ENCODE peak calls at places on chromosomes 3 and 15, in six cellular contexts. Q is heart right ventricle, X is GM23248, D is esophagus squamous epithelium, A is body of pancreas, R is suprapubic skin. W is an unnamed sample. For H3K4me1, the result is how much of the 10 kb centered on the place peaks cover.

GRCh38 chr3:194035406-194036138 is 100.4 kb upstream of the HES1 start:
- DNase-seq in A (no peak), Q (no peak), D (no peak), R (no peak), X (peak), W (no peak)

GRCh38 chr3:58355174-58355573 is 22.5 kb downstream of the PXK start:
- DNase-seq in X (no peak), D (no peak), Q (no peak), A (no peak), R (no peak), W (no peak)

GRCh38 chr15:78312956-78313355 is 13.5 kb upstream of the SKIC8 start:
- DNase-seq in Q (no peak), D (no peak), A (no peak), R (no peak), X (no peak), W (no peak)

GRCh38 chr3:11245276-11245675 is 26.9 kb upstream of the ATG7 start:
- DNase-seq in X (no peak), A (no peak), Q (no peak), R (no peak), D (no peak), W (no peak)

GRCh38 chr3:126524429-126524988 is 554 bp downstream of the CHST13 start:
- DNase-seq in D (no peak), A (no peak), X (peak), Q (no peak), R (no peak), W (peak)

GRCh38 chr3:101963902-101964362 is 114.6 kb downstream of the NFKBIZ start:
- DNase-seq in R (no peak), D (no peak), A (no peak), X (peak), Q (no peak), W (no peak)

GRCh38 chr3:183506674-183507290 is 48.7 kb downstream of the KLHL6 start:
- DNase-seq in R (no peak), A (no peak), D (no peak), Q (no peak), X (peak), W (no peak)

GRCh38 chr15:68558318-68559305 is 20.2 kb upstream of the CORO2B start:
- DNase-seq in R (peak), D (no peak), A (no peak), Q (no peak), X (no peak), W (no peak)

GRCh38 chr3:57696861-57697321 is 4.0 kb upstream of the DENND6A start:
- DNase-seq in D (no peak), X (peak), R (no peak), Q (no peak), A (peak), W (peak)

GRCh38 chr3:180036092-180036677 is 552 bp downstream of the PEX5L start:
- DNase-seq in D (no peak), X (no peak), R (no peak), Q (no peak), A (peak), W (peak)

GRCh38 chr15:83486363-83486762 is 39.2 kb downstream of the SH3GL3 start:
- DNase-seq in A (no peak), R (no peak), Q (no peak), D (no peak), X (no peak), W (no peak)

GRCh38 chr15:85154061-85154460 is 172.4 kb downstream of the PDE8A start:
- DNase-seq in A (no peak), D (no peak), R (no peak), X (no peak), Q (no peak), W (no peak)

GRCh38 chr15:82108489-82109078 is 62.8 kb upstream of the MEX3B start:
- DNase-seq in A (peak), D (no peak), X (peak), Q (peak), R (no peak), W (peak)

GRCh38 chr15:65595960-65596359 is 15.0 kb downstream of the INTS14 start:
- DNase-seq in R (no peak), A (no peak), Q (no peak), X (no peak), D (no peak), W (peak)

GRCh38 chr15:56918046-56918906 is at the start of gene TCF12:
- DNase-seq in X (peak), D (peak), R (peak), Q (peak), A (peak), W (peak)

GRCh38 chr3:13828501-13828900 is 51.4 kb downstream of the WNT7A start:
- DNase-seq in D (no peak), A (no peak), Q (no peak), R (no peak), X (no peak), W (peak)

GRCh38 chr15:52527898-52528464 is 699 bp downstream of the MYO5A start:
- DNase-seq in Q (peak), X (peak), D (no peak), R (no peak), A (peak), W (peak)

GRCh38 chr3:186613637-186614265 is 891 bp downstream of the AHSG start:
- DNase-seq in X (no peak), Q (no peak), A (no peak), R (no peak), D (no peak), W (no peak)

GRCh38 chr3:194782767-194783404 is 97.2 kb downstream of the FAM43A start:
- DNase-seq in X (peak), R (no peak), D (no peak), A (no peak), Q (no peak), W (peak)

GRCh38 chr15:39539973-39540558 is 40.8 kb upstream of the THBS1 start:
- DNase-seq in A (no peak), Q (no peak), X (no peak), D (no peak), R (no peak), W (no peak)

GRCh38 chr3:79056498-79056897 is 711.3 kb downstream of the ROBO1 start:
- DNase-seq in A (no peak), D (no peak), X (no peak), R (no peak), Q (no peak), W (no peak)

GRCh38 chr15:36109943-36110658 is 469.3 kb upstream of the CDIN1 start:
- DNase-seq in Q (no peak), A (peak), X (peak), R (no peak), D (no peak), W (peak)

DNA sequence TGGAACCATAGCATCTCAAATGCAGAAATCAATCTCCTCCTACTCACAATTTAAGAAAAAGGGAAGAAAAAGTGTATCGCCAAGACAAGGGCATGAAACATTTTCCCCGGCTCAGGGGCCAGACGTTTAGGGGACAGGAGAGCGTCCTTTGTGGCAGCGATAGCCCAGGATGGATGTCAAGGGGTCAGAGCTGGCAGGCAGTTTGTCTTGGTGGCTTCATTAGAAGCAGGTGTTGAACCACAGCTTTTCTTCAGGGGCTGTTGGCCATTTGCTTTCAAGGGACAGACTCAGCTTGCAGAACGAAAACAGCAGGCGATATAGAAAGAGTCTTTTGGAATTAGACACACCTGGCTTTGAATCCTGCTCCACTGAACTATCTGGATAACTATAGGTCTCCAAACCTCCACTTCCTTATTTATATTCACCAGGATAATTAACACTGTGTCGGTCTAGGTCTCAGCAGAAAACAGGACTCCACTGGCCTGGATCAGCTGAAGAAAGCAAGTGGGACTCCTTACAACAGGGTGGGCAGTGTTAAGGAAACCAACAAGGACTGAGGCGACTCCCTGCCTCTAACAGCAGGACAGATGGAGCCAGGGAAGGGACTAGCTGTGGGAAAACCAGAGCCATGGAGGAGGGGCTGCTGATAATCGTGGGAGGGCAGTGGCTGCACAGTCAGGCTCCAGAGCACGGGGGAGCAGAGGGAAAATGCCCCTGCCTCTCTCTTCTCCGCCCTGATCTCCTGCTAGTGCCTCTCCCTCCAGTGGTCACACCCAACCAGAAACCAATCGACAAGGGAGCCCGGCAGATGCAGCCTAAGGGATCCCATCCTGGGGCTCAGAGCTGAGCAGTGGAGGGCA is 123.6 kb downstream of the LIPC start:
- DNase-seq in A (no peak), R (no peak), D (no peak), X (no peak), Q (no peak), W (no peak)
- H3K4me1 ChIP-seq in A (under half), R (under half), D (under half), X (under half), Q (under half), W (under half)

GRCh38 chr15:61155741-61156700 is 73.1 kb downstream of the RORA start:
- DNase-seq in A (peak), Q (peak), R (peak), X (peak), D (no peak), W (peak)
- H3K27ac ChIP-seq in A (no peak), Q (no peak), R (peak), X (no peak), D (peak), W (no peak)

GRCh38 chr3:5194801-5195509 is 7.4 kb downstream of the EDEM1 start:
- DNase-seq in D (no peak), R (no peak), A (peak), X (peak), Q (no peak), W (peak)

GRCh38 chr3:5194341-5194740 is 6.8 kb downstream of the EDEM1 start:
- DNase-seq in R (no peak), X (no peak), A (no peak), Q (no peak), D (no peak), W (no peak)

GRCh38 chr3:5197022-5197421 is 9.5 kb downstream of the EDEM1 start:
- DNase-seq in D (no peak), A (no peak), R (no peak), X (peak), Q (no peak), W (no peak)

GRCh38 chr3:5197470-5198312 is 10.2 kb downstream of the EDEM1 start:
- DNase-seq in D (no peak), A (no peak), X (peak), Q (no peak), R (no peak), W (no peak)

GRCh38 chr3:5195605-5196004 is 8.1 kb downstream of the EDEM1 start:
- DNase-seq in R (no peak), X (peak), A (no peak), Q (no peak), D (no peak), W (no peak)
- H3K4me1 ChIP-seq in R (half or more), X (half or more), A (half or more), Q (under half), D (under half), W (under half)

DNA sequence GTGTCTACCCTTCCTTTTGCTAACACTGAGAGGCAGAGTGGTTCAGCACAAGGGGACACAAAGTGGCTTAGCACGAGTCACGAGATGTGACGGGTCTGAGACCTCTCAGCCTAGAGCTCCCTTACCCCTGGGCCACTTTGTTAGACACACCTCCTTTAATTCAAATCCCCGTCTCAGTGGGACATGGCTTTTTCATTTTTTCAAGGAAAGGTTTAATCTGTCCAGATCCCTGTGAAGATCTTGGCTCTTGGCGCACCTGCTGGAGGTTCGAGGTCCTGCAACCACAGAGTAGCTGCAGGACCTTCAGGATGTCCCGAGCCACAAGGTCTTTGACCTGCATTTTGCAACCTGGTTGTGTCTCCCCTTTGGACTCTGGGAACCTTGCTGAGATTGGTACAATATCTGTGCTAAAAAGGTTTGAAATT is 52.0 kb downstream of the LPP start:
- DNase-seq in X (no peak), D (no peak), Q (no peak), A (peak), R (no peak), W (no peak)
- H3K27ac ChIP-seq in X (no peak), D (peak), Q (no peak), A (no peak), R (no peak), W (no peak)

DNA sequence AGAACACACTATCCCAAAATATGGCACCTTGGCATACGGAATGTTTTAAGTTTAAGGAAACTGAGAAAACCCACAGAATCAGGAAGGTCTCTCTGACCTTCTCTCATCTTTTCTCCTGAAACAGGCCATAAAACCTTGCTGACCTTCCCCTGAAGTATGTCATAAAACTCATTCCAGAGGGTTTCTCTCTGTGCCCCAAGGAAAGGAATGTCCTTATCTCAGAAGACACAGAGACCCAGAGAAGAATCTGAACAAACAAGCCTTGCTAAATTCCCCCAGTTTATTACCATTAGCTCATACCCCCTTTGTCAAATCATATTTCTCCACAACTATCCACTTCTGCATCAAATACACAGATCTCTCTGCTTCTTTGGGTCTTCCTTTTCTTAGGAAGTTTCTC is 603.1 kb downstream of the MCTP2 start:
- DNase-seq in D (no peak), X (no peak), R (no peak), A (no peak), Q (no peak), W (no peak)
- H3K4me1 ChIP-seq in D (under half), X (under half), R (under half), A (under half), Q (under half), W (under half)

GRCh38 chr3:111943533-111943932 is 35.3 kb upstream of the ABHD10 start:
- DNase-seq in A (no peak), D (no peak), Q (no peak), R (no peak), X (peak), W (peak)
- H3K27ac ChIP-seq in A (no peak), D (no peak), Q (no peak), R (no peak), X (no peak), W (peak)

GRCh38 chr3:172542999-172543398 is 19.8 kb upstream of the TNFSF10 start:
- DNase-seq in D (no peak), Q (no peak), R (no peak), X (no peak), A (no peak), W (no peak)

GRCh38 chr3:172543884-172544283 is 20.7 kb upstream of the TNFSF10 start:
- DNase-seq in R (no peak), X (no peak), Q (no peak), A (no peak), D (no peak), W (no peak)

GRCh38 chr3:172539273-172539672 is 16.0 kb upstream of the TNFSF10 start:
- DNase-seq in Q (no peak), X (no peak), A (no peak), D (no peak), R (no peak), W (no peak)

GRCh38 chr3:172543419-172543818 is 20.2 kb upstream of the TNFSF10 start:
- DNase-seq in X (no peak), A (no peak), Q (no peak), R (no peak), D (no peak), W (no peak)

GRCh38 chr3:172542089-172542488 is 18.9 kb upstream of the TNFSF10 start:
- DNase-seq in Q (no peak), D (no peak), R (no peak), A (no peak), X (no peak), W (no peak)
- H3K4me1 ChIP-seq in Q (under half), D (under half), R (under half), A (under half), X (under half), W (under half)

GRCh38 chr3:65334045-65334665 is 646.4 kb upstream of the ADAMTS9 start:
- DNase-seq in Q (peak), R (no peak), D (no peak), X (no peak), A (peak), W (no peak)
- H3K27ac ChIP-seq in Q (no peak), R (no peak), D (no peak), X (no peak), A (no peak), W (no peak)